ENCODE peak calls at places on chromosome 20, in ten cellular contexts. One of them, this sample, is unnamed.
A peak's percentile ranks its signal among the peaks of the same experiment; 100 is the strongest.

GRCh38 chr20:14142171-14142570 is 146.9 kb downstream of the MACROD2 start:
- DNase-seq in tibial artery: no peak
- DNase-seq in right atrium auricular region: no peak
- DNase-seq in HCT116: peak; percentile 29
- DNase-seq in cardiac muscle cell: peak; percentile 63
- DNase-seq in uterus: no peak
- DNase-seq in mesendoderm: peak; percentile 97
- DNase-seq in heart left ventricle: peak; percentile 28
- DNase-seq in stomach: peak; percentile 47
- DNase-seq in GM23248: peak; percentile 62
- DNase-seq in this sample: no peak

GRCh38 chr20:18430172-18430826 is 36.5 kb downstream of the DZANK1 start:
- DNase-seq in tibial artery: no peak
- DNase-seq in right atrium auricular region: no peak
- DNase-seq in HCT116: no peak
- DNase-seq in cardiac muscle cell: no peak
- DNase-seq in uterus: no peak
- DNase-seq in mesendoderm: no peak
- DNase-seq in heart left ventricle: no peak
- DNase-seq in stomach: no peak
- DNase-seq in GM23248: no peak
- DNase-seq in this sample: no peak

GRCh38 chr20:56091635-56092180 is 86.4 kb upstream of the CBLN4 start:
- DNase-seq in tibial artery: no peak
- DNase-seq in right atrium auricular region: no peak
- DNase-seq in HCT116: no peak
- DNase-seq in cardiac muscle cell: no peak
- DNase-seq in uterus: no peak
- DNase-seq in mesendoderm: peak; percentile 1
- DNase-seq in heart left ventricle: no peak
- DNase-seq in stomach: no peak
- DNase-seq in GM23248: no peak
- DNase-seq in this sample: no peak

GRCh38 chr20:36574278-36575065 is 1.1 kb downstream of the TGIF2 start:
- DNase-seq in tibial artery: peak; percentile 73
- DNase-seq in right atrium auricular region: peak; percentile 72
- DNase-seq in HCT116: no peak
- DNase-seq in cardiac muscle cell: peak; percentile 78
- DNase-seq in uterus: peak; percentile 85
- DNase-seq in mesendoderm: peak; percentile 70
- DNase-seq in heart left ventricle: peak; percentile 48
- DNase-seq in stomach: peak; percentile 51
- DNase-seq in GM23248: peak; percentile 69
- DNase-seq in this sample: no peak

GRCh38 chr20:63009988-63010769 is 3.4 kb upstream of the BHLHE23 start:
- DNase-seq in tibial artery: no peak
- DNase-seq in right atrium auricular region: no peak
- DNase-seq in HCT116: no peak
- DNase-seq in cardiac muscle cell: peak; percentile 13
- DNase-seq in uterus: no peak
- DNase-seq in mesendoderm: no peak
- DNase-seq in heart left ventricle: no peak
- DNase-seq in stomach: peak; percentile 43
- DNase-seq in GM23248: no peak
- DNase-seq in this sample: no peak

GRCh38 chr20:723756-724155 is 44.5 kb downstream of the SLC52A3 start:
- DNase-seq in tibial artery: no peak
- DNase-seq in right atrium auricular region: no peak
- DNase-seq in HCT116: no peak
- DNase-seq in cardiac muscle cell: no peak
- DNase-seq in uterus: no peak
- DNase-seq in mesendoderm: no peak
- DNase-seq in heart left ventricle: peak; percentile 30
- DNase-seq in stomach: no peak
- DNase-seq in GM23248: no peak
- DNase-seq in this sample: no peak

GRCh38 chr20:59827138-59828056 is 106.0 kb downstream of the SYCP2 start:
- DNase-seq in tibial artery: no peak
- DNase-seq in right atrium auricular region: peak; percentile 56
- DNase-seq in HCT116: no peak
- DNase-seq in cardiac muscle cell: no peak
- DNase-seq in uterus: no peak
- DNase-seq in mesendoderm: no peak
- DNase-seq in heart left ventricle: no peak
- DNase-seq in stomach: no peak
- DNase-seq in GM23248: no peak
- DNase-seq in this sample: no peak

GRCh38 chr20:60053125-60053812 is 95.0 kb downstream of the CDH26 start:
- DNase-seq in tibial artery: no peak
- DNase-seq in right atrium auricular region: peak; percentile 36
- DNase-seq in HCT116: no peak
- DNase-seq in cardiac muscle cell: no peak
- DNase-seq in uterus: no peak
- DNase-seq in mesendoderm: no peak
- DNase-seq in heart left ventricle: no peak
- DNase-seq in stomach: no peak
- DNase-seq in GM23248: no peak
- DNase-seq in this sample: no peak

GRCh38 chr20:11686900-11687543 is 230.7 kb upstream of the BTBD3 start:
- DNase-seq in tibial artery: no peak
- DNase-seq in right atrium auricular region: no peak
- DNase-seq in HCT116: no peak
- DNase-seq in cardiac muscle cell: peak; percentile 33
- DNase-seq in uterus: no peak
- DNase-seq in mesendoderm: peak; percentile 50
- DNase-seq in heart left ventricle: peak; percentile 18
- DNase-seq in stomach: peak; percentile 64
- DNase-seq in GM23248: peak; percentile 27
- DNase-seq in this sample: no peak

GRCh38 chr20:58056021-58056591 is 172.3 kb downstream of the ANKRD60 start:
- DNase-seq in tibial artery: no peak
- DNase-seq in right atrium auricular region: no peak
- DNase-seq in HCT116: no peak
- DNase-seq in cardiac muscle cell: no peak
- DNase-seq in uterus: no peak
- DNase-seq in mesendoderm: no peak
- DNase-seq in heart left ventricle: no peak
- DNase-seq in stomach: no peak
- DNase-seq in GM23248: no peak
- DNase-seq in this sample: no peak

GRCh38 chr20:44642203-44643153 is 9.0 kb downstream of the ADA start:
- DNase-seq in tibial artery: peak; percentile 79
- DNase-seq in right atrium auricular region: peak; percentile 88
- DNase-seq in HCT116: no peak
- DNase-seq in cardiac muscle cell: peak; percentile 97
- DNase-seq in uterus: peak; percentile 62
- DNase-seq in mesendoderm: peak; percentile 93
- DNase-seq in heart left ventricle: peak; percentile 66
- DNase-seq in stomach: peak; percentile 74
- DNase-seq in GM23248: peak; percentile 87
- DNase-seq in this sample: no peak

GRCh38 chr20:40945754-40946451 is 82.7 kb upstream of the TOP1 start:
- DNase-seq in tibial artery: peak; percentile 73
- DNase-seq in right atrium auricular region: no peak
- DNase-seq in HCT116: peak; percentile 19
- DNase-seq in cardiac muscle cell: peak; percentile 79
- DNase-seq in uterus: no peak
- DNase-seq in mesendoderm: peak; percentile 86
- DNase-seq in heart left ventricle: peak; percentile 66
- DNase-seq in stomach: peak; percentile 48
- DNase-seq in GM23248: peak; percentile 68
- DNase-seq in this sample: no peak

GRCh38 chr20:49579195-49579594 is 11.3 kb upstream of the PTGIS start:
- DNase-seq in tibial artery: peak; percentile 21
- DNase-seq in right atrium auricular region: no peak
- DNase-seq in HCT116: no peak
- DNase-seq in cardiac muscle cell: no peak
- DNase-seq in uterus: no peak
- DNase-seq in mesendoderm: no peak
- DNase-seq in heart left ventricle: no peak
- DNase-seq in stomach: no peak
- DNase-seq in GM23248: no peak
- DNase-seq in this sample: no peak
- H3K27ac ChIP-seq in tibial artery: peak overlapping the region; percentile 100
- H3K27ac ChIP-seq in right atrium auricular region: peak overlapping the region; percentile 81
- H3K27ac ChIP-seq in HCT116: no peak overlapping the region
- H3K27ac ChIP-seq in cardiac muscle cell: no peak overlapping the region
- H3K27ac ChIP-seq in uterus: peak overlapping the region; percentile 95
- H3K27ac ChIP-seq in mesendoderm: no peak overlapping the region
- H3K27ac ChIP-seq in heart left ventricle: no peak overlapping the region
- H3K27ac ChIP-seq in stomach: no peak overlapping the region
- H3K27ac ChIP-seq in GM23248: no peak overlapping the region
- H3K27ac ChIP-seq in this sample: peak overlapping the region; percentile 47

GRCh38 chr20:34875657-34876160 is 703 bp upstream of the ACSS2 start:
- DNase-seq in tibial artery: no peak
- DNase-seq in right atrium auricular region: no peak
- DNase-seq in HCT116: no peak
- DNase-seq in cardiac muscle cell: no peak
- DNase-seq in uterus: no peak
- DNase-seq in mesendoderm: no peak
- DNase-seq in heart left ventricle: no peak
- DNase-seq in stomach: no peak
- DNase-seq in GM23248: no peak
- DNase-seq in this sample: no peak

GRCh38 chr20:34880095-34880680 is 3.8 kb downstream of the ACSS2 start:
- DNase-seq in tibial artery: no peak
- DNase-seq in right atrium auricular region: no peak
- DNase-seq in HCT116: no peak
- DNase-seq in cardiac muscle cell: no peak
- DNase-seq in uterus: no peak
- DNase-seq in mesendoderm: no peak
- DNase-seq in heart left ventricle: no peak
- DNase-seq in stomach: no peak
- DNase-seq in GM23248: no peak
- DNase-seq in this sample: no peak

GRCh38 chr20:34874094-34874654 is 1.5 kb upstream of the GGT7 start:
- DNase-seq in tibial artery: peak; percentile 89
- DNase-seq in right atrium auricular region: peak; percentile 88
- DNase-seq in HCT116: peak; percentile 79
- DNase-seq in cardiac muscle cell: peak; percentile 93
- DNase-seq in uterus: peak; percentile 79
- DNase-seq in mesendoderm: peak; percentile 92
- DNase-seq in heart left ventricle: peak; percentile 77
- DNase-seq in stomach: peak; percentile 86
- DNase-seq in GM23248: peak; percentile 92
- DNase-seq in this sample: peak; percentile 89

GRCh38 chr20:34876161-34877001 is at the start of gene ACSS2:
- DNase-seq in tibial artery: peak; percentile 100
- DNase-seq in right atrium auricular region: peak; percentile 99
- DNase-seq in HCT116: peak; percentile 98
- DNase-seq in cardiac muscle cell: peak; percentile 99
- DNase-seq in uterus: peak; percentile 100
- DNase-seq in mesendoderm: peak; percentile 100
- DNase-seq in heart left ventricle: peak; percentile 99
- DNase-seq in stomach: peak; percentile 100
- DNase-seq in GM23248: peak; percentile 99
- DNase-seq in this sample: no peak

GRCh38 chr20:34877002-34877264 is 521 bp downstream of the ACSS2 start:
- DNase-seq in tibial artery: no peak
- DNase-seq in right atrium auricular region: no peak
- DNase-seq in HCT116: no peak
- DNase-seq in cardiac muscle cell: no peak
- DNase-seq in uterus: no peak
- DNase-seq in mesendoderm: no peak
- DNase-seq in heart left ventricle: no peak
- DNase-seq in stomach: no peak
- DNase-seq in GM23248: no peak
- DNase-seq in this sample: no peak
- H3K4me1 ChIP-seq in tibial artery: no peaks in the 10 kb centered on the region
- H3K4me1 ChIP-seq in right atrium auricular region: no peaks in the 10 kb centered on the region
- H3K4me1 ChIP-seq in HCT116: peaks cover 21% of the 10 kb centered on the region
- H3K4me1 ChIP-seq in cardiac muscle cell: peaks cover 3% of the 10 kb centered on the region
- H3K4me1 ChIP-seq in uterus: no peaks in the 10 kb centered on the region
- H3K4me1 ChIP-seq in mesendoderm: peaks cover 3% of the 10 kb centered on the region
- H3K4me1 ChIP-seq in heart left ventricle: peaks cover 29% of the 10 kb centered on the region
- H3K4me1 ChIP-seq in stomach: peaks cover 31% of the 10 kb centered on the region
- H3K4me1 ChIP-seq in GM23248: peaks cover 6% of the 10 kb centered on the region
- H3K4me1 ChIP-seq in this sample: peaks cover 59% of the 10 kb centered on the region

DNA sequence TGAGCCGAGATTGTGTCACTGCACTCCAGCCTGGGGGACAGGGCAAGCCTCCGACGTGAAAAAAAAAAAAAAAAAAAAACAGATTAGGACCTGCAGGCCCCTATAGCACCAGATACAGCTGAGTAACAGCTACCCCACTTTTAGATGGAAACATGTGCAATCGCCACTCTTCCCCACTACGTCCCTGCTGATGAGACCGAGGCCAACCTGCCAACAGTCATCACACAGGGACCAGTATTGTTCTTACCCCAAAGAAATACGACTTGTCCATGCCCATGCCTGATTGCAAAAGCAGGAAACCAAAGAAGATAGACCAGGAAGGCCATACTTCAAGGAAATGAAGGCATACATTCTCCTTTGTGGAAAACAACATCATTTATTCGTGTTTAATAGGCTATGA is 45.8 kb downstream of the ZMYND8 start:
- DNase-seq in tibial artery: peak; percentile 39
- DNase-seq in right atrium auricular region: no peak
- DNase-seq in HCT116: no peak
- DNase-seq in cardiac muscle cell: no peak
- DNase-seq in uterus: no peak
- DNase-seq in mesendoderm: no peak
- DNase-seq in heart left ventricle: no peak
- DNase-seq in stomach: no peak
- DNase-seq in GM23248: no peak
- DNase-seq in this sample: no peak
- H3K27ac ChIP-seq in tibial artery: peak overlapping the region; percentile 90
- H3K27ac ChIP-seq in right atrium auricular region: peak overlapping the region; percentile 38
- H3K27ac ChIP-seq in HCT116: no peak overlapping the region
- H3K27ac ChIP-seq in cardiac muscle cell: no peak overlapping the region
- H3K27ac ChIP-seq in uterus: no peak overlapping the region
- H3K27ac ChIP-seq in mesendoderm: no peak overlapping the region
- H3K27ac ChIP-seq in heart left ventricle: no peak overlapping the region
- H3K27ac ChIP-seq in stomach: peak overlapping the region; percentile 33
- H3K27ac ChIP-seq in GM23248: no peak overlapping the region
- H3K27ac ChIP-seq in this sample: no peak overlapping the region

DNA sequence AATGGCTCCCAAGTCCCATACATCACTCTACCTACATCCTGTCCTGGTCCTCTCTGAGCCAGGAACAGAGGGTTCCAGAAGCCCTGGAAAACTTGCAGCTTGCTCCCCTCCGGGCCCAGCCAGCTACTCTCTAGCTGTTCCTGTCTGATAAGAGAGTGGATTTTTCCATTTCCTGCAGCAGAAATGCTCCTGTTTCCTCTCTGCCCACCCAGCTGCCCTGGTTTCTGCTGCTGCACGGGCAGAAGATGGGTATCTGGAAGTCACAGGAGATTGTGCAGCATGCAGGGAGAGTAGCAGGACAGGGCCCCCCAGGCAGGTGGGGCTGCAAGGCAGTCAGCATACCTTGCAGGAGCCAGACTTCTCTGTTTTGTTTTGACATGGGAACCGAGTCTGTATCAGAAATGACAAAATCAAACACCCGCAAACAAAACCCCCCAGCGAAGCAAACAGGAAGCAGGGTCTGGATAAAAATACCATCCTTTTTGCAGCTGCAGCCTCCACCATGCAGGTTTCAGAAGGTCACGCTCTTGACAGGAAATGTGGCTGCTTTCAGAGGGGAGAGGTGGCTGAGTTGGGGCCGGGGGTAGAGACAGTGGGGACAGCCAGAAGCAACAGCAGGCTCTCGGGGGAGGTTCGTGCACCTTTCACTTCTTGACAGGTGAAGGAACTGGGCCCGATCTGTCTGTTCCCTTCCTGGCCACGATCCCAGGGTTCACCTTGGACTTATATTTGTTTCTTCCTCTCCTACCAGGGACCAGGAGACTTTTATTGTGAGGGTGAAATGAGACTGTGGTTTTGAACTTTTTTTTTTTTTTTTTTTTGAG is 50.8 kb upstream of the FAM83D start:
- DNase-seq in tibial artery: no peak
- DNase-seq in right atrium auricular region: no peak
- DNase-seq in HCT116: no peak
- DNase-seq in cardiac muscle cell: no peak
- DNase-seq in uterus: peak; percentile 42
- DNase-seq in mesendoderm: peak; percentile 63
- DNase-seq in heart left ventricle: no peak
- DNase-seq in stomach: no peak
- DNase-seq in GM23248: no peak
- DNase-seq in this sample: no peak
- H3K4me1 ChIP-seq in tibial artery: no peaks in the 10 kb centered on the region
- H3K4me1 ChIP-seq in right atrium auricular region: no peaks in the 10 kb centered on the region
- H3K4me1 ChIP-seq in HCT116: peaks cover 9% of the 10 kb centered on the region
- H3K4me1 ChIP-seq in cardiac muscle cell: no peaks in the 10 kb centered on the region
- H3K4me1 ChIP-seq in uterus: no peaks in the 10 kb centered on the region
- H3K4me1 ChIP-seq in mesendoderm: peaks cover 13% of the 10 kb centered on the region
- H3K4me1 ChIP-seq in heart left ventricle: peaks cover 30% of the 10 kb centered on the region
- H3K4me1 ChIP-seq in stomach: no peaks in the 10 kb centered on the region
- H3K4me1 ChIP-seq in GM23248: no peaks in the 10 kb centered on the region
- H3K4me1 ChIP-seq in this sample: no peaks in the 10 kb centered on the region